ENCODE peak calls at places on chromosomes 3 and 15, in eight cellular contexts. X is cardiac muscle cell, R is activated gamma-delta T cell treated with Interleukin-2 at 50 U/mL for 16 hours, W is fibroblast of lung, M is ovary, S is SK-N-DZ, H is activated B cell treated with CpG ODN at 0.5 μM for 24 hours, V is HTR-8/SVneo. C is an unnamed sample.

GRCh38 chr15:40782609-40783227 is 12.9 kb downstream of the C15orf62 start:
- DNase-seq in X (peak), R (peak), W (peak), M (peak), S (peak), H (peak), V (peak), C (peak)

GRCh38 chr15:66221126-66221525 is 32.4 kb downstream of the MEGF11 start:
- DNase-seq in X (no peak), R (no peak), W (peak), M (peak), S (no peak), H (no peak), V (no peak), C (no peak)

GRCh38 chr3:127392146-127392470 is 104.3 kb upstream of the PRR20G start:
- DNase-seq in X (no peak), R (no peak), W (no peak), M (peak), S (no peak), H (no peak), V (no peak), C (no peak)

GRCh38 chr3:14125193-14126016 is 553 bp downstream of the TMEM43 start:
- DNase-seq in X (peak), R (peak), W (peak), M (peak), S (peak), H (no peak), V (peak), C (peak)

GRCh38 chr3:134427400-134428111 is 53.3 kb upstream of the AMOTL2 start:
- DNase-seq in X (no peak), R (no peak), W (peak), M (no peak), S (no peak), H (no peak), V (peak), C (no peak)

GRCh38 chr15:82858932-82859331 is 49.5 kb downstream of the WHAMM start:
- DNase-seq in X (no peak), R (no peak), W (no peak), M (no peak), S (no peak), H (no peak), V (no peak), C (no peak)

GRCh38 chr15:78049691-78050440 is 27.6 kb downstream of the TBC1D2B start:
- DNase-seq in X (no peak), R (peak), W (peak), M (no peak), S (no peak), H (no peak), V (peak), C (peak)

GRCh38 chr3:147945968-147946519 is 536.9 kb downstream of the ZIC1 start:
- DNase-seq in X (peak), R (no peak), W (peak), M (no peak), S (peak), H (no peak), V (peak), C (peak)

GRCh38 chr15:34514251-34514760 is 69.1 kb downstream of the GOLGA8B start:
- DNase-seq in X (peak), R (no peak), W (peak), M (peak), S (peak), H (no peak), V (peak), C (peak)

GRCh38 chr15:90232196-90232595 is 1.5 kb downstream of the CIB1 start:
- DNase-seq in X (no peak), R (no peak), W (no peak), M (no peak), S (no peak), H (no peak), V (no peak), C (no peak)